ENCODE peak calls at places on chromosomes 16 and 17, in five cellular contexts. I is kidney glomerular epithelial cell; B is CD8-positive, alpha-beta memory T cell; H is type B pancreatic cell; E is lung. A is an unnamed sample.

GRCh38 chr17:72614871-72615626 is 477.4 kb downstream of the SLC39A11 start:
- DNase-seq in I (peak; percentile 95), B (no peak), H (no peak), E (no peak), A (no peak)

GRCh38 chr16:57279780-57280638 is 4.5 kb downstream of the PLLP start:
- DNase-seq in I (no peak), B (no peak), H (no peak), E (no peak), A (no peak)

GRCh38 chr17:81379523-81379942 is 15.7 kb upstream of the BAHCC1 start:
- DNase-seq in I (no peak), B (no peak), H (no peak), E (no peak), A (no peak)

GRCh38 chr16:3106205-3106928 is 6.0 kb upstream of the ZNF205 start:
- DNase-seq in I (peak; percentile 75), B (peak; percentile 83), H (peak; percentile 95), E (peak; percentile 91), A (peak; percentile 97)

GRCh38 chr17:75876190-75876937 is 2.0 kb downstream of the TRIM47 start:
- DNase-seq in I (no peak), B (peak; percentile 78), H (no peak), E (peak; percentile 74), A (no peak)

GRCh38 chr17:58829172-58829637 is 73.6 kb downstream of the PPM1E start:
- DNase-seq in I (no peak), B (no peak), H (no peak), E (no peak), A (no peak)

GRCh38 chr16:51982715-51983680 is 563.9 kb downstream of the TOX3 start:
- DNase-seq in I (peak; percentile 45), B (peak; percentile 2), H (no peak), E (peak; percentile 53), A (no peak)

GRCh38 chr16:2585651-2586081 is 47.8 kb downstream of the PDPK1 start:
- DNase-seq in I (no peak), B (no peak), H (no peak), E (no peak), A (peak; percentile 67)